ENCODE peak calls at places on chromosomes 7 and 10, in nine cellular contexts. One of them, this sample, is unnamed. For H3K4me1, the result is how much of the 10 kb centered on the place peaks cover.

GRCh38 chr7:690478-691360 is 35.8 kb upstream of the DNAAF5 start:
- DNase-seq in IMR-90: peak
- DNase-seq in adrenal gland: no peak
- DNase-seq in GM23248: no peak
- DNase-seq in CD8-positive, alpha-beta T cell: no peak
- DNase-seq in left ventricle myocardium inferior: no peak
- DNase-seq in body of pancreas: no peak
- DNase-seq in CD8-positive, alpha-beta memory T cell: no peak
- DNase-seq in hepatocyte: peak
- DNase-seq in this sample: peak

GRCh38 chr10:83078160-83078559 is 1061.1 kb upstream of the GHITM start:
- DNase-seq in adrenal gland: no peak
- DNase-seq in body of pancreas: no peak
- DNase-seq in hepatocyte: no peak
- DNase-seq in left ventricle myocardium inferior: no peak
- DNase-seq in IMR-90: no peak
- DNase-seq in CD8-positive, alpha-beta memory T cell: no peak
- DNase-seq in GM23248: no peak
- DNase-seq in CD8-positive, alpha-beta T cell: no peak
- DNase-seq in this sample: no peak

GRCh38 chr10:44650576-44651394 is 260.4 kb upstream of the TMEM72 start:
- DNase-seq in left ventricle myocardium inferior: peak
- DNase-seq in GM23248: peak
- DNase-seq in IMR-90: no peak
- DNase-seq in CD8-positive, alpha-beta T cell: no peak
- DNase-seq in hepatocyte: no peak
- DNase-seq in CD8-positive, alpha-beta memory T cell: no peak
- DNase-seq in adrenal gland: no peak
- DNase-seq in body of pancreas: no peak
- DNase-seq in this sample: peak

GRCh38 chr10:115818015-115818414 is 455.0 kb downstream of the GFRA1 start:
- DNase-seq in CD8-positive, alpha-beta memory T cell: no peak
- DNase-seq in adrenal gland: no peak
- DNase-seq in GM23248: peak
- DNase-seq in hepatocyte: peak
- DNase-seq in body of pancreas: no peak
- DNase-seq in IMR-90: peak
- DNase-seq in CD8-positive, alpha-beta T cell: no peak
- DNase-seq in left ventricle myocardium inferior: no peak
- DNase-seq in this sample: no peak

GRCh38 chr7:145633513-145633912 is 483.1 kb upstream of the CNTNAP2 start:
- DNase-seq in CD8-positive, alpha-beta memory T cell: no peak
- DNase-seq in hepatocyte: no peak
- DNase-seq in body of pancreas: no peak
- DNase-seq in GM23248: no peak
- DNase-seq in IMR-90: no peak
- DNase-seq in CD8-positive, alpha-beta T cell: no peak
- DNase-seq in left ventricle myocardium inferior: no peak
- DNase-seq in adrenal gland: no peak
- DNase-seq in this sample: no peak

GRCh38 chr7:50607524-50608125 is 42.4 kb upstream of the DDC start:
- DNase-seq in CD8-positive, alpha-beta memory T cell: no peak
- DNase-seq in left ventricle myocardium inferior: no peak
- DNase-seq in hepatocyte: no peak
- DNase-seq in CD8-positive, alpha-beta T cell: no peak
- DNase-seq in body of pancreas: no peak
- DNase-seq in IMR-90: peak
- DNase-seq in GM23248: peak
- DNase-seq in adrenal gland: no peak
- DNase-seq in this sample: no peak

GRCh38 chr10:43200538-43201390 is 62.5 kb downstream of the CSGALNACT2 start:
- DNase-seq in hepatocyte: no peak
- DNase-seq in body of pancreas: no peak
- DNase-seq in CD8-positive, alpha-beta T cell: no peak
- DNase-seq in left ventricle myocardium inferior: no peak
- DNase-seq in GM23248: no peak
- DNase-seq in adrenal gland: peak
- DNase-seq in IMR-90: no peak
- DNase-seq in CD8-positive, alpha-beta memory T cell: no peak
- DNase-seq in this sample: peak

GRCh38 chr10:31926765-31927596 is 1.6 kb downstream of the ARHGAP12 start:
- DNase-seq in CD8-positive, alpha-beta memory T cell: no peak
- DNase-seq in adrenal gland: no peak
- DNase-seq in body of pancreas: no peak
- DNase-seq in GM23248: peak
- DNase-seq in IMR-90: no peak
- DNase-seq in CD8-positive, alpha-beta T cell: no peak
- DNase-seq in hepatocyte: peak
- DNase-seq in left ventricle myocardium inferior: no peak
- DNase-seq in this sample: no peak

GRCh38 chr10:106973716-106974115 is 190.8 kb downstream of the SORCS1 start:
- DNase-seq in left ventricle myocardium inferior: no peak
- DNase-seq in body of pancreas: no peak
- DNase-seq in hepatocyte: no peak
- DNase-seq in GM23248: no peak
- DNase-seq in CD8-positive, alpha-beta memory T cell: no peak
- DNase-seq in adrenal gland: no peak
- DNase-seq in IMR-90: no peak
- DNase-seq in CD8-positive, alpha-beta T cell: no peak
- DNase-seq in this sample: no peak

GRCh38 chr10:11344550-11344949 is 266.9 kb downstream of the USP6NL start:
- DNase-seq in GM23248: no peak
- DNase-seq in CD8-positive, alpha-beta T cell: no peak
- DNase-seq in left ventricle myocardium inferior: no peak
- DNase-seq in body of pancreas: no peak
- DNase-seq in adrenal gland: no peak
- DNase-seq in IMR-90: no peak
- DNase-seq in hepatocyte: no peak
- DNase-seq in CD8-positive, alpha-beta memory T cell: no peak
- DNase-seq in this sample: no peak

GRCh38 chr7:70540641-70541040 is 591.3 kb upstream of the GALNT17 start:
- DNase-seq in body of pancreas: no peak
- DNase-seq in adrenal gland: no peak
- DNase-seq in left ventricle myocardium inferior: no peak
- DNase-seq in GM23248: no peak
- DNase-seq in CD8-positive, alpha-beta memory T cell: no peak
- DNase-seq in IMR-90: no peak
- DNase-seq in CD8-positive, alpha-beta T cell: no peak
- DNase-seq in hepatocyte: no peak
- DNase-seq in this sample: no peak

GRCh38 chr10:63712717-63713115 is 191.5 kb downstream of the REEP3 start:
- DNase-seq in left ventricle myocardium inferior: no peak
- DNase-seq in hepatocyte: no peak
- DNase-seq in IMR-90: no peak
- DNase-seq in body of pancreas: no peak
- DNase-seq in CD8-positive, alpha-beta T cell: no peak
- DNase-seq in GM23248: peak
- DNase-seq in adrenal gland: no peak
- DNase-seq in CD8-positive, alpha-beta memory T cell: no peak
- DNase-seq in this sample: no peak
- H3K4me1 ChIP-seq in left ventricle myocardium inferior: half or more
- H3K4me1 ChIP-seq in hepatocyte: under half
- H3K4me1 ChIP-seq in IMR-90: under half
- H3K4me1 ChIP-seq in body of pancreas: under half
- H3K4me1 ChIP-seq in CD8-positive, alpha-beta T cell: under half
- H3K4me1 ChIP-seq in GM23248: under half
- H3K4me1 ChIP-seq in adrenal gland: under half
- H3K4me1 ChIP-seq in CD8-positive, alpha-beta memory T cell: under half
- H3K4me1 ChIP-seq in this sample: under half

GRCh38 chr10:34180749-34181148 is 634.3 kb downstream of the PARD3 start:
- DNase-seq in IMR-90: no peak
- DNase-seq in CD8-positive, alpha-beta T cell: no peak
- DNase-seq in left ventricle myocardium inferior: no peak
- DNase-seq in GM23248: no peak
- DNase-seq in CD8-positive, alpha-beta memory T cell: no peak
- DNase-seq in adrenal gland: no peak
- DNase-seq in body of pancreas: no peak
- DNase-seq in hepatocyte: no peak
- DNase-seq in this sample: no peak

GRCh38 chr10:34179280-34179679 is 635.8 kb downstream of the PARD3 start:
- DNase-seq in CD8-positive, alpha-beta memory T cell: no peak
- DNase-seq in GM23248: no peak
- DNase-seq in body of pancreas: no peak
- DNase-seq in adrenal gland: no peak
- DNase-seq in CD8-positive, alpha-beta T cell: no peak
- DNase-seq in IMR-90: no peak
- DNase-seq in left ventricle myocardium inferior: no peak
- DNase-seq in hepatocyte: no peak
- DNase-seq in this sample: no peak

GRCh38 chr10:34183397-34183796 is 631.7 kb downstream of the PARD3 start:
- DNase-seq in hepatocyte: no peak
- DNase-seq in CD8-positive, alpha-beta memory T cell: no peak
- DNase-seq in adrenal gland: no peak
- DNase-seq in IMR-90: no peak
- DNase-seq in GM23248: no peak
- DNase-seq in body of pancreas: no peak
- DNase-seq in left ventricle myocardium inferior: no peak
- DNase-seq in CD8-positive, alpha-beta T cell: no peak
- DNase-seq in this sample: no peak

GRCh38 chr10:34178756-34179155 is 636.3 kb downstream of the PARD3 start:
- DNase-seq in body of pancreas: no peak
- DNase-seq in GM23248: no peak
- DNase-seq in left ventricle myocardium inferior: no peak
- DNase-seq in CD8-positive, alpha-beta memory T cell: no peak
- DNase-seq in IMR-90: no peak
- DNase-seq in adrenal gland: no peak
- DNase-seq in CD8-positive, alpha-beta T cell: no peak
- DNase-seq in hepatocyte: no peak
- DNase-seq in this sample: no peak

DNA sequence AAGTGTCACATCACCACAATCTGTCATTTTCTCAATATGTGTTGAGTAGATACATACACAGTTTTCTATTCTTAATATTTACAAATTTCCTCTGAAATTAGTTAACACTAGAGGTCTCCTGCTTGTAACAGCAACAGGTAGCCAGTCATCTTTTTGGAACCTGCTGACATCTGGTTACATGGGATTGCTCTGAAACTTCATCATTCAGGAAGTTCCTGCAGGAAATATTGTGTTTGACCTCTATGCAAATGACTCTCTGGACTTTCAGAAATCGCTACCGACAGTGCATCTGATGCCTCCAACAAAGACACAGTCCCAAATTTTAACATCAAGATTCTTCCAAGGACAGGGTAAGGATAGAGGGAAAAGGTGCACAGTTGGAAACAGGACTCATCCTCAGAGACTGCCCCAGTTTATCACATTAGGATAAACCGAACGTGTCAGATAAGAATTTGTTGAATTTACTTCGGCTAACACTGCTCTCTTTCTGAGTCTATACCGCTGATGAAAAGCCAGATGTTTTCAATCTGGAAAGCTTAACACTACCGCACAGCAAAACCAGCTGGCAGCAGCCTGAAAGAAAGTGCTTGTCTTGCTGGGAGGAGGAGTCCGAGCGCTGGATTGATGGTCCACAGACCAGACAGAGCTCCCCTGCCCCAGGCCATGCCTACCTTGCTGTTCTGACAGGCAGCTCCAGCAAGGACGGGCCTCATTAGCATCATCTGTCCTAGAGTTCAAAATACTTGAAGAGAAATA is 633.4 kb downstream of the PARD3 start:
- DNase-seq in CD8-positive, alpha-beta T cell: no peak
- DNase-seq in IMR-90: peak
- DNase-seq in hepatocyte: peak
- DNase-seq in CD8-positive, alpha-beta memory T cell: no peak
- DNase-seq in left ventricle myocardium inferior: no peak
- DNase-seq in body of pancreas: no peak
- DNase-seq in GM23248: peak
- DNase-seq in adrenal gland: no peak
- DNase-seq in this sample: no peak
- H3K4me1 ChIP-seq in CD8-positive, alpha-beta T cell: under half
- H3K4me1 ChIP-seq in IMR-90: under half
- H3K4me1 ChIP-seq in hepatocyte: under half
- H3K4me1 ChIP-seq in CD8-positive, alpha-beta memory T cell: under half
- H3K4me1 ChIP-seq in left ventricle myocardium inferior: under half
- H3K4me1 ChIP-seq in body of pancreas: under half
- H3K4me1 ChIP-seq in GM23248: under half
- H3K4me1 ChIP-seq in adrenal gland: under half
- H3K4me1 ChIP-seq in this sample: under half

GRCh38 chr10:110216240-110216639 is 8.8 kb downstream of the MXI1 start:
- DNase-seq in CD8-positive, alpha-beta T cell: no peak
- DNase-seq in CD8-positive, alpha-beta memory T cell: no peak
- DNase-seq in left ventricle myocardium inferior: no peak
- DNase-seq in body of pancreas: no peak
- DNase-seq in adrenal gland: no peak
- DNase-seq in hepatocyte: no peak
- DNase-seq in GM23248: no peak
- DNase-seq in IMR-90: no peak
- DNase-seq in this sample: no peak

GRCh38 chr10:110216942-110217341 is 9.5 kb downstream of the MXI1 start:
- DNase-seq in hepatocyte: no peak
- DNase-seq in CD8-positive, alpha-beta T cell: no peak
- DNase-seq in GM23248: no peak
- DNase-seq in adrenal gland: no peak
- DNase-seq in CD8-positive, alpha-beta memory T cell: no peak
- DNase-seq in IMR-90: no peak
- DNase-seq in left ventricle myocardium inferior: no peak
- DNase-seq in body of pancreas: no peak
- DNase-seq in this sample: no peak

GRCh38 chr10:110215286-110215685 is 7.9 kb downstream of the MXI1 start:
- DNase-seq in CD8-positive, alpha-beta memory T cell: no peak
- DNase-seq in CD8-positive, alpha-beta T cell: no peak
- DNase-seq in hepatocyte: no peak
- DNase-seq in body of pancreas: no peak
- DNase-seq in GM23248: no peak
- DNase-seq in IMR-90: no peak
- DNase-seq in adrenal gland: no peak
- DNase-seq in left ventricle myocardium inferior: no peak
- DNase-seq in this sample: no peak

GRCh38 chr10:110214380-110214826 is 7.0 kb downstream of the MXI1 start:
- DNase-seq in IMR-90: peak
- DNase-seq in CD8-positive, alpha-beta T cell: no peak
- DNase-seq in GM23248: no peak
- DNase-seq in left ventricle myocardium inferior: no peak
- DNase-seq in CD8-positive, alpha-beta memory T cell: no peak
- DNase-seq in adrenal gland: no peak
- DNase-seq in hepatocyte: no peak
- DNase-seq in body of pancreas: peak
- DNase-seq in this sample: no peak

GRCh38 chr10:110215751-110216150 is 8.3 kb downstream of the MXI1 start:
- DNase-seq in left ventricle myocardium inferior: no peak
- DNase-seq in IMR-90: no peak
- DNase-seq in adrenal gland: no peak
- DNase-seq in CD8-positive, alpha-beta T cell: no peak
- DNase-seq in hepatocyte: no peak
- DNase-seq in CD8-positive, alpha-beta memory T cell: no peak
- DNase-seq in GM23248: no peak
- DNase-seq in body of pancreas: no peak
- DNase-seq in this sample: no peak
- H3K4me1 ChIP-seq in left ventricle myocardium inferior: half or more
- H3K4me1 ChIP-seq in IMR-90: under half
- H3K4me1 ChIP-seq in adrenal gland: under half
- H3K4me1 ChIP-seq in CD8-positive, alpha-beta T cell: under half
- H3K4me1 ChIP-seq in hepatocyte: under half
- H3K4me1 ChIP-seq in CD8-positive, alpha-beta memory T cell: half or more
- H3K4me1 ChIP-seq in GM23248: under half
- H3K4me1 ChIP-seq in body of pancreas: half or more
- H3K4me1 ChIP-seq in this sample: under half

DNA sequence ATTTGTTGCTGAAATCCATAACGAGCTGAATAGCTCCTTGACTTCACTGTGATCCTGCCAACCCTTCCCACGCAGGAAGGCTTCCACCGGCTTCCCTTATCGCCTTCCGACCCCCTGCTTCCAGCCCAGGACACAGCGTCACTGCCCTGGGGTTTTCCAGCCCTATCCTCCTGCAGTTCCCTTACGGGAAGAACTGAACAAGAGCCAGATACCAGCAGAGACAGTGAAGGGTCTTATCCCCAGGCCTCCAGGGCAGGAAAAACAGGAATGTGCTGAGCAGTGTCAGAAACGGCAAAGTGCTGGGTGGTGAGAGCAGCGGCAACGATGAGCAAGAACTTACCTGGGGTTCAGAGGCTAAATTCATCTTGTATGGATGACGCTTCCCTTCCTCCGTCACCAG is 22.4 kb downstream of the PDLIM1 start:
- DNase-seq in GM23248: no peak
- DNase-seq in CD8-positive, alpha-beta memory T cell: no peak
- DNase-seq in body of pancreas: peak
- DNase-seq in hepatocyte: peak
- DNase-seq in IMR-90: peak
- DNase-seq in CD8-positive, alpha-beta T cell: no peak
- DNase-seq in left ventricle myocardium inferior: peak
- DNase-seq in adrenal gland: peak
- DNase-seq in this sample: peak
- H3K4me1 ChIP-seq in GM23248: under half
- H3K4me1 ChIP-seq in CD8-positive, alpha-beta memory T cell: under half
- H3K4me1 ChIP-seq in body of pancreas: under half
- H3K4me1 ChIP-seq in hepatocyte: under half
- H3K4me1 ChIP-seq in IMR-90: under half
- H3K4me1 ChIP-seq in CD8-positive, alpha-beta T cell: under half
- H3K4me1 ChIP-seq in left ventricle myocardium inferior: half or more
- H3K4me1 ChIP-seq in adrenal gland: under half
- H3K4me1 ChIP-seq in this sample: under half